ENCODE peak calls at places on chromosome 9, in five cellular contexts. One of them, this sample, is unnamed.

GRCh38 chr9:87436694-87437093 is 61.0 kb upstream of the DAPK1 start:
- DNase-seq in bronchial epithelial cell: no peak
- DNase-seq in uterus: no peak
- DNase-seq in cardiac muscle cell: peak; percentile 21
- DNase-seq in PC-3: no peak
- DNase-seq in this sample: no peak

GRCh38 chr9:129640086-129640870 is 1.7 kb downstream of the ASB6 start:
- DNase-seq in bronchial epithelial cell: no peak
- DNase-seq in uterus: no peak
- DNase-seq in cardiac muscle cell: peak; percentile 46
- DNase-seq in PC-3: no peak
- DNase-seq in this sample: peak; percentile 63

GRCh38 chr9:132381966-132382541 is 24.6 kb downstream of the TTF1 start:
- DNase-seq in bronchial epithelial cell: no peak
- DNase-seq in uterus: no peak
- DNase-seq in cardiac muscle cell: no peak
- DNase-seq in PC-3: no peak
- DNase-seq in this sample: no peak

GRCh38 chr9:89477811-89478583 is 19.9 kb downstream of the SEMA4D start:
- DNase-seq in bronchial epithelial cell: peak; percentile 28
- DNase-seq in uterus: peak; percentile 56
- DNase-seq in cardiac muscle cell: peak; percentile 91
- DNase-seq in PC-3: peak; percentile 71
- DNase-seq in this sample: peak; percentile 83

GRCh38 chr9:73050062-73050814 is 97.4 kb upstream of the ALDH1A1 start:
- DNase-seq in bronchial epithelial cell: no peak
- DNase-seq in uterus: no peak
- DNase-seq in cardiac muscle cell: peak; percentile 45
- DNase-seq in PC-3: no peak
- DNase-seq in this sample: peak; percentile 14

GRCh38 chr9:121246821-121247511 is 21.0 kb upstream of the GSN start:
- DNase-seq in bronchial epithelial cell: no peak
- DNase-seq in uterus: peak; percentile 36
- DNase-seq in cardiac muscle cell: peak; percentile 91
- DNase-seq in PC-3: no peak
- DNase-seq in this sample: peak; percentile 95

GRCh38 chr9:132543960-132544359 is 38.4 kb upstream of the BARHL1 start:
- DNase-seq in bronchial epithelial cell: no peak
- DNase-seq in uterus: no peak
- DNase-seq in cardiac muscle cell: no peak
- DNase-seq in PC-3: no peak
- DNase-seq in this sample: no peak

GRCh38 chr9:124040935-124041816 is 29.6 kb downstream of the LHX2 start:
- DNase-seq in bronchial epithelial cell: no peak
- DNase-seq in uterus: peak; percentile 24
- DNase-seq in cardiac muscle cell: no peak
- DNase-seq in PC-3: no peak
- DNase-seq in this sample: no peak

GRCh38 chr9:95280745-95281144 is 36.8 kb downstream of the FANCC start:
- DNase-seq in bronchial epithelial cell: no peak
- DNase-seq in uterus: no peak
- DNase-seq in cardiac muscle cell: no peak
- DNase-seq in PC-3: no peak
- DNase-seq in this sample: no peak

GRCh38 chr9:92968081-92968480 is 20.8 kb downstream of the FGD3 start:
- DNase-seq in bronchial epithelial cell: no peak
- DNase-seq in uterus: no peak
- DNase-seq in cardiac muscle cell: no peak
- DNase-seq in PC-3: no peak
- DNase-seq in this sample: no peak

GRCh38 chr9:88198346-88198807 is 60.1 kb upstream of the SPATA31C2 start:
- DNase-seq in bronchial epithelial cell: peak; percentile 35
- DNase-seq in uterus: peak; percentile 36
- DNase-seq in cardiac muscle cell: peak; percentile 32
- DNase-seq in PC-3: peak; percentile 28
- DNase-seq in this sample: peak; percentile 32

GRCh38 chr9:89532478-89532877 is 34.6 kb upstream of the SEMA4D start:
- DNase-seq in bronchial epithelial cell: no peak
- DNase-seq in uterus: no peak
- DNase-seq in cardiac muscle cell: no peak
- DNase-seq in PC-3: no peak
- DNase-seq in this sample: no peak

GRCh38 chr9:136593581-136593980 is 47.7 kb upstream of the NOTCH1 start:
- DNase-seq in bronchial epithelial cell: no peak
- DNase-seq in uterus: no peak
- DNase-seq in cardiac muscle cell: no peak
- DNase-seq in PC-3: no peak
- DNase-seq in this sample: no peak

GRCh38 chr9:103245369-103245768 is 250.2 kb downstream of the CYLC2 start:
- DNase-seq in bronchial epithelial cell: peak; percentile 2
- DNase-seq in uterus: no peak
- DNase-seq in cardiac muscle cell: no peak
- DNase-seq in PC-3: peak; percentile 11
- DNase-seq in this sample: no peak

GRCh38 chr9:77714077-77714549 is 66.0 kb upstream of the GNA14 start:
- DNase-seq in bronchial epithelial cell: no peak
- DNase-seq in uterus: no peak
- DNase-seq in cardiac muscle cell: no peak
- DNase-seq in PC-3: no peak
- DNase-seq in this sample: peak; percentile 60

GRCh38 chr9:125430161-125430485 is 168.5 kb downstream of the GAPVD1 start:
- DNase-seq in bronchial epithelial cell: no peak
- DNase-seq in uterus: no peak
- DNase-seq in cardiac muscle cell: no peak
- DNase-seq in PC-3: no peak
- DNase-seq in this sample: no peak

GRCh38 chr9:33273266-33273971 is 8.6 kb downstream of the CHMP5 start:
- DNase-seq in bronchial epithelial cell: no peak
- DNase-seq in uterus: no peak
- DNase-seq in cardiac muscle cell: no peak
- DNase-seq in PC-3: no peak
- DNase-seq in this sample: peak; percentile 19

GRCh38 chr9:16925426-16925825 is 55.0 kb upstream of the BNC2 start:
- DNase-seq in bronchial epithelial cell: no peak
- DNase-seq in uterus: no peak
- DNase-seq in cardiac muscle cell: peak; percentile 25
- DNase-seq in PC-3: no peak
- DNase-seq in this sample: peak; percentile 32

GRCh38 chr9:13898957-13899356 is 415.0 kb downstream of the NFIB start:
- DNase-seq in bronchial epithelial cell: no peak
- DNase-seq in uterus: no peak
- DNase-seq in cardiac muscle cell: peak; percentile 50
- DNase-seq in PC-3: no peak
- DNase-seq in this sample: no peak

GRCh38 chr9:17402309-17402708 is 176.6 kb upstream of the SH3GL2 start:
- DNase-seq in bronchial epithelial cell: peak; percentile 23
- DNase-seq in uterus: no peak
- DNase-seq in cardiac muscle cell: peak; percentile 52
- DNase-seq in PC-3: peak; percentile 30
- DNase-seq in this sample: peak; percentile 25

GRCh38 chr9:109014267-109015025 is 1.1 kb upstream of the CTNNAL1 start:
- DNase-seq in bronchial epithelial cell: peak; percentile 47
- DNase-seq in uterus: peak; percentile 45
- DNase-seq in cardiac muscle cell: peak; percentile 90
- DNase-seq in PC-3: no peak
- DNase-seq in this sample: peak; percentile 49

GRCh38 chr9:24245988-24246387 is 299.7 kb downstream of the IZUMO3 start:
- DNase-seq in bronchial epithelial cell: peak; percentile 21
- DNase-seq in uterus: no peak
- DNase-seq in cardiac muscle cell: peak; percentile 3
- DNase-seq in PC-3: peak; percentile 57
- DNase-seq in this sample: peak; percentile 52

GRCh38 chr9:72788966-72789365 is 163.9 kb downstream of the ALDH1A1 start:
- DNase-seq in bronchial epithelial cell: no peak
- DNase-seq in uterus: no peak
- DNase-seq in cardiac muscle cell: no peak
- DNase-seq in PC-3: no peak
- DNase-seq in this sample: no peak

GRCh38 chr9:110821064-110821463 is 152.5 kb downstream of the MUSK start:
- DNase-seq in bronchial epithelial cell: no peak
- DNase-seq in uterus: no peak
- DNase-seq in cardiac muscle cell: no peak
- DNase-seq in PC-3: no peak
- DNase-seq in this sample: no peak

GRCh38 chr9:108297025-108297424 is 558.8 kb downstream of the ACTL7B start:
- DNase-seq in bronchial epithelial cell: no peak
- DNase-seq in uterus: peak; percentile 59
- DNase-seq in cardiac muscle cell: peak; percentile 76
- DNase-seq in PC-3: no peak
- DNase-seq in this sample: peak; percentile 86

DNA sequence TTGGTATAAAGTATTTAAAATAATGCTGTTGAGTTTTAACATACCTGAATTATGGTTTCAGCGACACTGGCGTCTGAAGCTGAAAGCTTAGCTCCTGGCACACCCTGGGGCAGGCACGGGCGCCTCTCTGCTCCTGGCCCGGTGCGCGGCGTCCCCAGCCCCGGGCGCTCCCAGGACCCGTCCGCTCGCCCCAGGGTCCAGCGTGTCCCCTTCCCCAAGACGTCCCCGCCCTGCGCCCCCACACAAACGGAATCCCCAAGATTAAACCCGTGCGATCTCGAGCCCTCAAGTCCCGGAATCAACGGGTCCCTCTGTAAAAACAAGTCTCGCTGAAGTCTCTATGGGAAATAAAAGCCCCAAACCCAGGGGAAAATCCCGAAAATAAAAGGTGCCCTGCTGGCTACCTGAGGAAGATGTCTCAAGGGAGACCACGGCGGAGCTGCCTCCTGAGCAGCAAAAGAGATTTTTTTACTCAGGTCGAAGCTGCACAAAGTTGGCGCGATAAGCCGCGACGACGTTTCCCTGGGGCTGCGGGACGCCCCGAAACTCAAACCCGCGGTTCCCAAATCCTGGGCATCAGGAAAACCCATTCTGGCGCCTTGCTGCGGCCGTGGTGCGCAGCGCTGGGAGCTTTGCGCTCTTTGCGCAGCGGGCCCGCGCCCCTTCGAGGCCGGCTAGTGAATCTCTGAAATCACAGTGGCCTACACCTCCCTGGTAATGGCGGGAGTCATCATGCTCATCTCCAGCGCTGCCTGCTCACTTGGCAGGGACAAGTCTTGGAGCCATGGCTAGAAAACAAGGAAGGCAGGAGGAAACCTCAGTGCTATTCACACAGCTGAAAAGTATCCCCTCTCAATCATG is 6.3 kb upstream of the IFNA8 start:
- DNase-seq in bronchial epithelial cell: no peak
- DNase-seq in uterus: no peak
- DNase-seq in cardiac muscle cell: peak; percentile 21
- DNase-seq in PC-3: no peak
- DNase-seq in this sample: no peak
- H3K4me3 ChIP-seq in bronchial epithelial cell: no peak overlapping the region
- H3K4me3 ChIP-seq in uterus: no peak overlapping the region
- H3K4me3 ChIP-seq in cardiac muscle cell: peak overlapping the region; percentile 24
- H3K4me3 ChIP-seq in PC-3: no peak overlapping the region
- H3K4me3 ChIP-seq in this sample: peak overlapping the region; percentile 40

DNA sequence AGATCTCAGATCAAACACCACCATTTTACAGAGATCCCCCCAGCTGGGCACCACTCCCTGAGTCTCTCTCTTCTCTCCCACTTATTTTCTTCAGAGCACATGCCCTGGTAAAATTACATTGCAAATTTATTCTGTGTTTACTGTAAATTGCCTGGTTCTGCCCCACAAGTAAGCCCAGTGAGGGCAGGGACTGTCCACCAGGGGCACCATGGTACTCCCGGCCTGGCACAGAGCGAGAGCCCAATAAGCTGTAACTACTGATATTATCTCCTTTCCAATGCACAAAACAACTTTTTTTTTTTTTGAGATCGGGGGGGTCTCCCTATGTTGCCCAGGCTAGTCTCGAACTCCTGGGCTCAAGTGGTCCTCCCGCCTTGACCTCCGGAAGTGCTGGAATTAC is 123.0 kb downstream of the PAX5 start:
- DNase-seq in bronchial epithelial cell: no peak
- DNase-seq in uterus: no peak
- DNase-seq in cardiac muscle cell: no peak
- DNase-seq in PC-3: no peak
- DNase-seq in this sample: no peak
- TF ChIP-seq CTCF in bronchial epithelial cell: no peak
- TF ChIP-seq CTCF in uterus: no peak
- TF ChIP-seq CTCF in cardiac muscle cell: peak; percentile 19
- TF ChIP-seq CTCF in PC-3: no peak
- TF ChIP-seq CTCF in this sample: peak; percentile 9

DNA sequence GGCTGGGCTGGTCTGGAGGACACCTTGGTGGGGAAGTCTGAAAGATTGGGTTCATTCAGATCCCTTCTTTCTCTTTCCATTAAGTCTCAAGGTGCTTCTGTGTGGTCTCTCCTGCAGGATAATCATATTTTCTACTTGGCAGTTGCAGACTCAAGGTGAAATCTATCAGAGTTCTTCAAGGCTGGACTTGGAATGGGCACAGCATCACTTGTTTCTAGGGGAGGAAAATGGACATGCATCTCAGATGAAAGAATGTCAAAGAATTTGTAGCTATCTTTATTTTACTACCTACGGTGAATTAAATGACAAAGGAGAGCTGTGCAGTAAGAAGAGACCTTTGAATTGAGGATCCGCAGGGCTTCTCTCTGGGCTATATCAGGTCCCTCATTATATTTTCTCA is 69.8 kb upstream of the PAPPA start:
- DNase-seq in bronchial epithelial cell: no peak
- DNase-seq in uterus: no peak
- DNase-seq in cardiac muscle cell: no peak
- DNase-seq in PC-3: no peak
- DNase-seq in this sample: no peak
- H3K4me3 ChIP-seq in bronchial epithelial cell: no peak overlapping the region
- H3K4me3 ChIP-seq in uterus: no peak overlapping the region
- H3K4me3 ChIP-seq in cardiac muscle cell: no peak overlapping the region
- H3K4me3 ChIP-seq in PC-3: no peak overlapping the region
- H3K4me3 ChIP-seq in this sample: no peak overlapping the region

DNA sequence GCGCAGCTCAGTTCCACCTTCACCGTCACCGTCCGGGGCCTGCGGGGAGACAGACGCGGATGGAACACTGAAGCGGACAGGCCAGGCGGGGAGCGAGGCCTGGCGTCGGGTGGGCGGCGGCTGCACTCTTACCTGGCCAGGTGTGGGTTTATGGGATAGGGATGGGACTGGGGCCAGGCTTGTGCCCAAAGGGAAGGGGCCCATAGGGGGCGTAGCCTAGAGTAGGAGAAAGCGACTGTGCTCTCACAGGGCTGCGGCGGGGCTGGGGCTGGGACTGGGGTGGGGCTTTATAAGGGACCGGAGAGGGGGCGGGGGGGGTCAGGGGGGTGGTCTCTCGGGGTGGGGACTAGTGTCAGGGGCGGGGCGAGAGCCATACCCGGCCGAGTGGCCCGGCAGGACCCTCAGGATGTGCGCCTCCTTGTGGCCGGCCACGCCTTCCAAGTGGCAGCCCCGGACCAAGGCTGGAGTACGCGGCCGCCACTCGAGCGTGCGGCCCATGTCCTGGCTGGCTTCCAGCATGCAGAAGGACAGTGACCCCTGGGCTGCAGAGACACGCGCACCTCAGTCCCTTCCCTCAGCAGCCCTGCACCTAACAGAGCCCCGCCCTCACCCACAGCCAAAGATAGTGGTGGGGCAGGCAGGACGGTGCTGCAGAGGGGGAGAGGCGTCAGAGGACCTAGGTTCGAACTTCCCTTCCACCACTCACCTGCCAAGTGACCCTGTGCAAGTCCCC is 22.8 kb downstream of the FPGS start:
- DNase-seq in bronchial epithelial cell: no peak
- DNase-seq in uterus: no peak
- DNase-seq in cardiac muscle cell: no peak
- DNase-seq in PC-3: no peak
- DNase-seq in this sample: no peak
- TF ChIP-seq CTCF in bronchial epithelial cell: peak; percentile 59
- TF ChIP-seq CTCF in uterus: no peak
- TF ChIP-seq CTCF in cardiac muscle cell: peak; percentile 25
- TF ChIP-seq CTCF in PC-3: peak; percentile 37
- TF ChIP-seq CTCF in this sample: peak; percentile 52

This sample was measured in astrocyte of the spinal cord.